ENCODE peak calls at places on chromosomes 4 and X, in four cellular contexts. P, C, K and V are unnamed samples.

GRCh38 chrX:150934453-150934852 is 36.0 kb upstream of the CD99L2 start:
- DNase-seq in P (no peak), C (peak), K (no peak), V (peak)

GRCh38 chr4:28557755-28558154 is 1697.1 kb downstream of the STIM2 start:
- DNase-seq in P (no peak), C (no peak), K (no peak), V (no peak)

GRCh38 chr4:170025523-170026252 is 507 bp downstream of the MFAP3L start:
- DNase-seq in P (peak), C (no peak), K (no peak), V (peak)

GRCh38 chrX:109475174-109475891 is 6.6 kb downstream of the GUCY2F start:
- DNase-seq in P (peak), C (no peak), K (no peak), V (peak)

GRCh38 chr4:8370106-8370787 is 70.3 kb downstream of the ACOX3 start:
- DNase-seq in P (no peak), C (no peak), K (no peak), V (no peak)

GRCh38 chr4:102730968-102731533 is 29.7 kb downstream of the MANBA start:
- DNase-seq in P (no peak), C (no peak), K (no peak), V (no peak)

GRCh38 chr4:72314869-72315268 is 254.2 kb downstream of the ADAMTS3 start:
- DNase-seq in P (no peak), C (no peak), K (no peak), V (no peak)

GRCh38 chrX:136577562-136577961 is 45.5 kb downstream of the VGLL1 start:
- DNase-seq in P (peak), C (no peak), K (no peak), V (peak)

GRCh38 chr4:20428410-20429160 is 176.9 kb downstream of the SLIT2 start:
- DNase-seq in P (no peak), C (no peak), K (no peak), V (peak)

GRCh38 chrX:149715468-149715867 is 3.6 kb downstream of the MAGEA11 start:
- DNase-seq in P (no peak), C (no peak), K (no peak), V (no peak)

GRCh38 chr4:27288496-27288895 is 427.9 kb downstream of the STIM2 start:
- DNase-seq in P (no peak), C (no peak), K (no peak), V (no peak)

GRCh38 chr4:103915224-103915869 is 195.6 kb upstream of the TACR3 start:
- DNase-seq in P (no peak), C (no peak), K (no peak), V (no peak)

GRCh38 chrX:72297953-72298730 is 7.6 kb downstream of the CITED1 start:
- DNase-seq in P (no peak), C (no peak), K (no peak), V (peak)

GRCh38 chr4:154959756-154960155 is 178.7 kb downstream of the RBM46 start:
- DNase-seq in P (no peak), C (no peak), K (no peak), V (no peak)

GRCh38 chrX:113058634-113059033 is 218.0 kb upstream of the AMOT start:
- DNase-seq in P (no peak), C (no peak), K (no peak), V (no peak)

GRCh38 chrX:145630081-145630480 is 187.5 kb upstream of the SLITRK2 start:
- DNase-seq in P (no peak), C (no peak), K (no peak), V (no peak)

GRCh38 chrX:36214924-36215323 is 295.4 kb downstream of the CFAP47 start:
- DNase-seq in P (no peak), C (no peak), K (no peak), V (no peak)

GRCh38 chrX:8679572-8679971 is 52.4 kb downstream of the ANOS1 start:
- DNase-seq in P (no peak), C (no peak), K (no peak), V (no peak)

GRCh38 chr4:176548571-176548970 is 228.8 kb downstream of the SPCS3 start:
- DNase-seq in P (no peak), C (no peak), K (no peak), V (peak)

GRCh38 chr4:5980436-5981155 is 37.6 kb downstream of the C4orf50 start:
- DNase-seq in P (no peak), C (no peak), K (no peak), V (no peak)

GRCh38 chr4:185840953-185841352 is 29.0 kb upstream of the SORBS2 start:
- DNase-seq in P (no peak), C (no peak), K (no peak), V (no peak)

GRCh38 chr4:150619032-150619431 is 37.1 kb downstream of the MAB21L2 start:
- DNase-seq in P (no peak), C (no peak), K (no peak), V (no peak)

GRCh38 chrX:116607766-116608165 is 145.0 kb upstream of the CT83 start:
- DNase-seq in P (no peak), C (no peak), K (no peak), V (no peak)

GRCh38 chr4:41079871-41080565 is 134.3 kb downstream of the APBB2 start:
- DNase-seq in P (no peak), C (no peak), K (no peak), V (no peak)